ENCODE peak calls at places on chromosome 15, in ten cellular contexts. One of them, this sample, is unnamed.

GRCh38 chr15:98611031-98611430 is 37.3 kb upstream of the IGF1R start:
- DNase-seq in NCI-H2171 treated with DMSO at 0.1 percent for 48 hours: no peak
- DNase-seq in hypothalamus: no peak
- DNase-seq in activated CD4-positive, alpha-beta T cell treated with anti-CD3 and anti-CD28 coated beads for 1 hour: no peak
- DNase-seq in stimulated activated CD4-positive, alpha-beta T cell treated with anti-CD3 and anti-CD28 coated beads, Interleukin-2, amount 100 ng/mL, for 24 hours: no peak
- DNase-seq in activated B cell treated with CpG ODN at 0.5 μM for 24 hours: no peak
- DNase-seq in ureter: no peak
- DNase-seq in AG04450: no peak
- DNase-seq in H9: no peak
- DNase-seq in cardiac fibroblast: no peak
- DNase-seq in this sample: no peak

GRCh38 chr15:40871749-40872617 is 2.1 kb downstream of the RHOV start:
- DNase-seq in AG04450: no peak
- DNase-seq in stimulated activated CD4-positive, alpha-beta T cell treated with anti-CD3 and anti-CD28 coated beads, Interleukin-2, amount 100 ng/mL, for 24 hours: peak; percentile 30
- DNase-seq in H9: peak; percentile 79
- DNase-seq in hypothalamus: no peak
- DNase-seq in ureter: peak; percentile 84
- DNase-seq in NCI-H2171 treated with DMSO at 0.1 percent for 48 hours: no peak
- DNase-seq in activated CD4-positive, alpha-beta T cell treated with anti-CD3 and anti-CD28 coated beads for 1 hour: no peak
- DNase-seq in activated B cell treated with CpG ODN at 0.5 μM for 24 hours: no peak
- DNase-seq in cardiac fibroblast: no peak
- DNase-seq in this sample: no peak

GRCh38 chr15:99009741-99010370 is 2.3 kb upstream of the PGPEP1L start:
- DNase-seq in AG04450: no peak
- DNase-seq in hypothalamus: no peak
- DNase-seq in activated B cell treated with CpG ODN at 0.5 μM for 24 hours: no peak
- DNase-seq in NCI-H2171 treated with DMSO at 0.1 percent for 48 hours: no peak
- DNase-seq in activated CD4-positive, alpha-beta T cell treated with anti-CD3 and anti-CD28 coated beads for 1 hour: no peak
- DNase-seq in cardiac fibroblast: peak; percentile 8
- DNase-seq in H9: no peak
- DNase-seq in ureter: no peak
- DNase-seq in stimulated activated CD4-positive, alpha-beta T cell treated with anti-CD3 and anti-CD28 coated beads, Interleukin-2, amount 100 ng/mL, for 24 hours: no peak
- DNase-seq in this sample: no peak

GRCh38 chr15:99390667-99391066 is 139.4 kb downstream of the LRRC28 start:
- DNase-seq in cardiac fibroblast: no peak
- DNase-seq in ureter: no peak
- DNase-seq in H9: peak; percentile 56
- DNase-seq in NCI-H2171 treated with DMSO at 0.1 percent for 48 hours: no peak
- DNase-seq in activated B cell treated with CpG ODN at 0.5 μM for 24 hours: no peak
- DNase-seq in AG04450: no peak
- DNase-seq in activated CD4-positive, alpha-beta T cell treated with anti-CD3 and anti-CD28 coated beads for 1 hour: no peak
- DNase-seq in stimulated activated CD4-positive, alpha-beta T cell treated with anti-CD3 and anti-CD28 coated beads, Interleukin-2, amount 100 ng/mL, for 24 hours: no peak
- DNase-seq in hypothalamus: no peak
- DNase-seq in this sample: no peak

GRCh38 chr15:38941399-38941953 is 376.9 kb upstream of the RASGRP1 start:
- DNase-seq in stimulated activated CD4-positive, alpha-beta T cell treated with anti-CD3 and anti-CD28 coated beads, Interleukin-2, amount 100 ng/mL, for 24 hours: no peak
- DNase-seq in H9: no peak
- DNase-seq in AG04450: no peak
- DNase-seq in cardiac fibroblast: no peak
- DNase-seq in NCI-H2171 treated with DMSO at 0.1 percent for 48 hours: peak; percentile 79
- DNase-seq in activated CD4-positive, alpha-beta T cell treated with anti-CD3 and anti-CD28 coated beads for 1 hour: no peak
- DNase-seq in hypothalamus: no peak
- DNase-seq in activated B cell treated with CpG ODN at 0.5 μM for 24 hours: no peak
- DNase-seq in ureter: no peak
- DNase-seq in this sample: peak; percentile 65

GRCh38 chr15:26132786-26133185 is 269.7 kb upstream of the ATP10A start:
- DNase-seq in stimulated activated CD4-positive, alpha-beta T cell treated with anti-CD3 and anti-CD28 coated beads, Interleukin-2, amount 100 ng/mL, for 24 hours: no peak
- DNase-seq in AG04450: no peak
- DNase-seq in cardiac fibroblast: no peak
- DNase-seq in activated CD4-positive, alpha-beta T cell treated with anti-CD3 and anti-CD28 coated beads for 1 hour: no peak
- DNase-seq in hypothalamus: no peak
- DNase-seq in H9: no peak
- DNase-seq in activated B cell treated with CpG ODN at 0.5 μM for 24 hours: no peak
- DNase-seq in NCI-H2171 treated with DMSO at 0.1 percent for 48 hours: no peak
- DNase-seq in ureter: no peak
- DNase-seq in this sample: no peak

GRCh38 chr15:40969363-40969762 is 16.1 kb downstream of the CHAC1 start:
- DNase-seq in hypothalamus: no peak
- DNase-seq in AG04450: no peak
- DNase-seq in cardiac fibroblast: no peak
- DNase-seq in activated CD4-positive, alpha-beta T cell treated with anti-CD3 and anti-CD28 coated beads for 1 hour: no peak
- DNase-seq in stimulated activated CD4-positive, alpha-beta T cell treated with anti-CD3 and anti-CD28 coated beads, Interleukin-2, amount 100 ng/mL, for 24 hours: no peak
- DNase-seq in ureter: no peak
- DNase-seq in NCI-H2171 treated with DMSO at 0.1 percent for 48 hours: no peak
- DNase-seq in H9: no peak
- DNase-seq in activated B cell treated with CpG ODN at 0.5 μM for 24 hours: no peak
- DNase-seq in this sample: no peak

GRCh38 chr15:67049351-67050044 is 15.9 kb upstream of the SMAD3 start:
- DNase-seq in cardiac fibroblast: peak; percentile 68
- DNase-seq in NCI-H2171 treated with DMSO at 0.1 percent for 48 hours: no peak
- DNase-seq in ureter: no peak
- DNase-seq in stimulated activated CD4-positive, alpha-beta T cell treated with anti-CD3 and anti-CD28 coated beads, Interleukin-2, amount 100 ng/mL, for 24 hours: no peak
- DNase-seq in hypothalamus: no peak
- DNase-seq in activated CD4-positive, alpha-beta T cell treated with anti-CD3 and anti-CD28 coated beads for 1 hour: no peak
- DNase-seq in H9: no peak
- DNase-seq in AG04450: no peak
- DNase-seq in activated B cell treated with CpG ODN at 0.5 μM for 24 hours: no peak
- DNase-seq in this sample: peak; percentile 82

GRCh38 chr15:62068071-62068786 is 1.5 kb downstream of the C2CD4A start:
- DNase-seq in activated B cell treated with CpG ODN at 0.5 μM for 24 hours: peak; percentile 51
- DNase-seq in NCI-H2171 treated with DMSO at 0.1 percent for 48 hours: no peak
- DNase-seq in AG04450: no peak
- DNase-seq in H9: peak; percentile 65
- DNase-seq in hypothalamus: no peak
- DNase-seq in stimulated activated CD4-positive, alpha-beta T cell treated with anti-CD3 and anti-CD28 coated beads, Interleukin-2, amount 100 ng/mL, for 24 hours: peak; percentile 42
- DNase-seq in ureter: peak; percentile 52
- DNase-seq in cardiac fibroblast: peak; percentile 48
- DNase-seq in activated CD4-positive, alpha-beta T cell treated with anti-CD3 and anti-CD28 coated beads for 1 hour: no peak
- DNase-seq in this sample: no peak

GRCh38 chr15:62403164-62403809 is 238.2 kb upstream of the C2CD4B start:
- DNase-seq in ureter: no peak
- DNase-seq in NCI-H2171 treated with DMSO at 0.1 percent for 48 hours: no peak
- DNase-seq in stimulated activated CD4-positive, alpha-beta T cell treated with anti-CD3 and anti-CD28 coated beads, Interleukin-2, amount 100 ng/mL, for 24 hours: no peak
- DNase-seq in activated B cell treated with CpG ODN at 0.5 μM for 24 hours: no peak
- DNase-seq in activated CD4-positive, alpha-beta T cell treated with anti-CD3 and anti-CD28 coated beads for 1 hour: no peak
- DNase-seq in H9: no peak
- DNase-seq in AG04450: no peak
- DNase-seq in hypothalamus: no peak
- DNase-seq in cardiac fibroblast: peak; percentile 85
- DNase-seq in this sample: peak; percentile 72

GRCh38 chr15:35209838-35210237 is 124.7 kb upstream of the NANOGP8 start:
- DNase-seq in hypothalamus: no peak
- DNase-seq in ureter: no peak
- DNase-seq in activated B cell treated with CpG ODN at 0.5 μM for 24 hours: no peak
- DNase-seq in activated CD4-positive, alpha-beta T cell treated with anti-CD3 and anti-CD28 coated beads for 1 hour: no peak
- DNase-seq in NCI-H2171 treated with DMSO at 0.1 percent for 48 hours: no peak
- DNase-seq in AG04450: no peak
- DNase-seq in H9: no peak
- DNase-seq in stimulated activated CD4-positive, alpha-beta T cell treated with anti-CD3 and anti-CD28 coated beads, Interleukin-2, amount 100 ng/mL, for 24 hours: no peak
- DNase-seq in cardiac fibroblast: peak; percentile 5
- DNase-seq in this sample: no peak

GRCh38 chr15:74449066-74449465 is 11.9 kb downstream of the UBL7 start:
- DNase-seq in activated CD4-positive, alpha-beta T cell treated with anti-CD3 and anti-CD28 coated beads for 1 hour: no peak
- DNase-seq in hypothalamus: no peak
- DNase-seq in ureter: no peak
- DNase-seq in activated B cell treated with CpG ODN at 0.5 μM for 24 hours: no peak
- DNase-seq in H9: no peak
- DNase-seq in cardiac fibroblast: no peak
- DNase-seq in NCI-H2171 treated with DMSO at 0.1 percent for 48 hours: no peak
- DNase-seq in AG04450: no peak
- DNase-seq in stimulated activated CD4-positive, alpha-beta T cell treated with anti-CD3 and anti-CD28 coated beads, Interleukin-2, amount 100 ng/mL, for 24 hours: no peak
- DNase-seq in this sample: no peak

This sample was measured in foreskin fibroblast.